ENCODE peak calls at places on chromosomes 2 and 18, in ten cellular contexts. N is left lung; H is AG09319; T is AG04450; W is RWPE1; K is GM12878; U is kidney; Z is CD4-positive, alpha-beta T cell; I is fibroblast of mammary gland; D is neural progenitor cell. R is an unnamed sample.

GRCh38 chr2:68569604-68570003 is 73.8 kb upstream of the PROKR1 start:
- DNase-seq in N (no peak), H (no peak), T (no peak), W (no peak), K (no peak), U (no peak), Z (no peak), I (peak), D (no peak), R (no peak)

GRCh38 chr18:62331581-62332436 is 6.7 kb downstream of the TNFRSF11A start:
- DNase-seq in N (no peak), H (no peak), T (peak), W (no peak), K (no peak), U (no peak), Z (no peak), I (no peak), D (no peak), R (no peak)

GRCh38 chr2:207937818-207938217 is 87.5 kb downstream of the PLEKHM3 start:
- DNase-seq in N (no peak), H (no peak), T (no peak), W (no peak), K (no peak), U (no peak), Z (no peak), I (no peak), D (no peak), R (no peak)

GRCh38 chr2:176001281-176001902 is 675 bp downstream of the LNPK start:
- DNase-seq in N (peak), H (no peak), T (no peak), W (peak), K (peak), U (peak), Z (peak), I (peak), D (peak), R (peak)

GRCh38 chr18:55585586-55586521 is 2.1 kb downstream of the TCF4 start:
- DNase-seq in N (no peak), H (no peak), T (no peak), W (no peak), K (no peak), U (no peak), Z (no peak), I (peak), D (peak), R (no peak)

GRCh38 chr18:67875057-67875456 is 358.5 kb upstream of the DSEL start:
- DNase-seq in N (no peak), H (no peak), T (no peak), W (no peak), K (no peak), U (no peak), Z (no peak), I (no peak), D (peak), R (peak)

GRCh38 chr2:28366496-28367282 is 26.0 kb upstream of the FOSL2 start:
- DNase-seq in N (no peak), H (no peak), T (no peak), W (no peak), K (no peak), U (no peak), Z (peak), I (no peak), D (no peak), R (no peak)

GRCh38 chr18:4074647-4075046 is 380.5 kb downstream of the DLGAP1 start:
- DNase-seq in N (no peak), H (no peak), T (no peak), W (peak), K (no peak), U (no peak), Z (no peak), I (peak), D (no peak), R (no peak)

GRCh38 chr2:52383541-52383940 is 1351.6 kb upstream of the NRXN1 start:
- DNase-seq in N (no peak), H (no peak), T (no peak), W (no peak), K (no peak), U (no peak), Z (no peak), I (no peak), D (no peak), R (no peak)

GRCh38 chr2:192004188-192004963 is 157.5 kb upstream of the CAVIN2 start:
- DNase-seq in N (no peak), H (no peak), T (no peak), W (no peak), K (peak), U (no peak), Z (no peak), I (no peak), D (no peak), R (no peak)

GRCh38 chr18:40356153-40356552 is 1598.9 kb upstream of the PIK3C3 start:
- DNase-seq in N (no peak), H (no peak), T (no peak), W (no peak), K (no peak), U (no peak), Z (no peak), I (no peak), D (no peak), R (no peak)

GRCh38 chr2:53490659-53491058 is 276.9 kb upstream of the CHAC2 start:
- DNase-seq in N (no peak), H (no peak), T (peak), W (no peak), K (no peak), U (no peak), Z (no peak), I (peak), D (no peak), R (no peak)

GRCh38 chr2:235551965-235552364 is 58.1 kb downstream of the AGAP1 start:
- DNase-seq in N (no peak), H (no peak), T (no peak), W (peak), K (no peak), U (peak), Z (no peak), I (peak), D (peak), R (peak)

GRCh38 chr2:234164499-234165409 is 114.3 kb downstream of the SPP2 start:
- DNase-seq in N (peak), H (no peak), T (no peak), W (no peak), K (peak), U (peak), Z (peak), I (no peak), D (no peak), R (no peak)

GRCh38 chr18:44821924-44822323 is 141.2 kb downstream of the SETBP1 start:
- DNase-seq in N (no peak), H (no peak), T (no peak), W (no peak), K (no peak), U (no peak), Z (no peak), I (no peak), D (no peak), R (no peak)

GRCh38 chr2:42105330-42106256 is 57.8 kb downstream of the PKDCC start:
- DNase-seq in N (no peak), H (no peak), T (no peak), W (no peak), K (peak), U (peak), Z (peak), I (no peak), D (no peak), R (no peak)

GRCh38 chr2:28674062-28674712 is 77.4 kb upstream of the PPP1CB start:
- DNase-seq in N (no peak), H (no peak), T (peak), W (no peak), K (no peak), U (no peak), Z (no peak), I (no peak), D (no peak), R (no peak)

GRCh38 chr2:215906458-215906857 is 106.9 kb downstream of the MREG start:
- DNase-seq in N (no peak), H (no peak), T (no peak), W (no peak), K (no peak), U (no peak), Z (no peak), I (no peak), D (no peak), R (no peak)

GRCh38 chr2:122078451-122078850 is 323.0 kb downstream of the TSN start:
- DNase-seq in N (no peak), H (no peak), T (no peak), W (no peak), K (no peak), U (no peak), Z (no peak), I (no peak), D (no peak), R (no peak)

GRCh38 chr2:196801986-196802385 is 2.5 kb upstream of the GTF3C3 start:
- DNase-seq in N (no peak), H (no peak), T (no peak), W (no peak), K (no peak), U (no peak), Z (no peak), I (peak), D (no peak), R (peak)

GRCh38 chr18:55407774-55408535 is 180.0 kb downstream of the TCF4 start:
- DNase-seq in N (no peak), H (no peak), T (no peak), W (no peak), K (no peak), U (no peak), Z (no peak), I (no peak), D (no peak), R (no peak)

GRCh38 chr2:188870289-188870688 is 103.9 kb upstream of the COL3A1 start:
- DNase-seq in N (no peak), H (peak), T (peak), W (no peak), K (no peak), U (no peak), Z (no peak), I (peak), D (no peak), R (peak)

GRCh38 chr2:223060201-223060825 is 8.3 kb downstream of the KCNE4 start:
- DNase-seq in N (no peak), H (no peak), T (no peak), W (no peak), K (no peak), U (no peak), Z (no peak), I (no peak), D (no peak), R (no peak)

GRCh38 chr18:35085450-35086032 is 44.3 kb downstream of the MAPRE2 start:
- DNase-seq in N (no peak), H (no peak), T (no peak), W (no peak), K (no peak), U (no peak), Z (no peak), I (no peak), D (no peak), R (no peak)

GRCh38 chr2:172021955-172022354 is 22.2 kb downstream of the METAP1D start:
- DNase-seq in N (no peak), H (peak), T (no peak), W (no peak), K (no peak), U (no peak), Z (no peak), I (peak), D (peak), R (peak)

GRCh38 chr2:231800493-231801091 is 14.3 kb downstream of the COPS7B start:
- DNase-seq in N (no peak), H (no peak), T (no peak), W (no peak), K (no peak), U (no peak), Z (peak), I (peak), D (peak), R (peak)

GRCh38 chr2:100603945-100604633 is 41.3 kb downstream of the PDCL3 start:
- DNase-seq in N (no peak), H (no peak), T (no peak), W (no peak), K (no peak), U (no peak), Z (no peak), I (peak), D (peak), R (no peak)

GRCh38 chr2:25341031-25341727 is 546 bp downstream of the DNMT3A start:
- DNase-seq in N (peak), H (no peak), T (no peak), W (no peak), K (no peak), U (peak), Z (no peak), I (no peak), D (no peak), R (no peak)

GRCh38 chr2:46335404-46335965 is 38.3 kb downstream of the EPAS1 start:
- DNase-seq in N (no peak), H (no peak), T (no peak), W (no peak), K (no peak), U (no peak), Z (no peak), I (peak), D (peak), R (peak)

GRCh38 chr2:27032495-27033252 is at the start of gene TMEM214:
- DNase-seq in N (peak), H (peak), T (peak), W (peak), K (peak), U (peak), Z (peak), I (peak), D (peak), R (peak)

GRCh38 chr2:170949415-170949814 is 20.4 kb downstream of the GORASP2 start:
- DNase-seq in N (no peak), H (no peak), T (no peak), W (no peak), K (no peak), U (no peak), Z (no peak), I (no peak), D (no peak), R (no peak)

GRCh38 chr2:157901325-157901724 is 25.2 kb upstream of the ACVR1 start:
- DNase-seq in N (no peak), H (no peak), T (no peak), W (no peak), K (no peak), U (no peak), Z (no peak), I (no peak), D (no peak), R (no peak)
- TF ChIP-seq CTCF in N (no peak), H (no peak), T (peak), W (no peak), K (no peak), U (no peak), Z (peak), I (peak), D (peak), R (no peak)

DNA sequence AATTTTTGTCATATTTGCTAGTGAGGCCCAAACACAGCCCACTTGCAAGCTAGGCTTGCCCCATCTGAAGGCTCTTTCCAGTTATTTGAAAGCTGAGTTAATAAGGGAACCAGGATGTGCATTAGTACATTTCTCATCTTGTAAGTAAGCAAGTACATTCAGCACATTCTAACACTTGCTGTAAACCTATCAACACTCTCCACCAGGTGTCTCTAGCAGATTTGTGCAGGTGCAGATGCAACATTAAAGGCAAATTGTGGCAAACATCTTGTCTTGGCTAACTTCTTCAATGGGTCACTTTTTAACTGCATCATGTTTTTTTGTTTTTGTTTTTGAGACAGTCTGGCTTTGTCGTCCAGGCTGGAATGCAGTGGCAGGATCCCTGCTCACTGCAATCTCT is 25.3 kb upstream of the MFSD6 start:
- DNase-seq in N (no peak), H (no peak), T (no peak), W (peak), K (peak), U (no peak), Z (no peak), I (peak), D (peak), R (peak)
- TF ChIP-seq CTCF in N (peak), H (peak), T (peak), W (peak), K (peak), U (peak), Z (peak), I (peak), D (peak), R (peak)

DNA sequence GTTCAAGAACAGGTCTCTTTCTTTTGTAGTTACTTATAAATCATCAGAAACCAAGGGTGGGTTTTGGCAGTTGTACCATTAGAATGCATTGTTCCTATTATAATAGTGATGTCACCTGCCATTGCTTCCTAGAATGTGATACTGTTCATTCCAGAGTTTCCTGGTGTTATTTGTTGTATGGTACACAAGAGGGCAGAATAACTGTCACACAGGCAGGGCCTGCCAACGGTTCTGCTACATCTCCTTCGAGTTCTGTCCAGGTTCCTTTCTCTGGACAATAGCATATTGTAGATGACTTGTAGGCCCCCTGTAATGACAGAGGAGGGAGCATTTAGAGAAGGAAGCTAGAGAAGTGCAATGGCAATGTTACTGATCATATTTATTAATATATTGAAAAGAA is 98.3 kb downstream of the KLHL14 start:
- DNase-seq in N (no peak), H (no peak), T (no peak), W (no peak), K (no peak), U (no peak), Z (no peak), I (peak), D (peak), R (peak)
- TF ChIP-seq CTCF in N (no peak), H (no peak), T (peak), W (no peak), K (no peak), U (peak), Z (no peak), I (peak), D (peak), R (peak)

DNA sequence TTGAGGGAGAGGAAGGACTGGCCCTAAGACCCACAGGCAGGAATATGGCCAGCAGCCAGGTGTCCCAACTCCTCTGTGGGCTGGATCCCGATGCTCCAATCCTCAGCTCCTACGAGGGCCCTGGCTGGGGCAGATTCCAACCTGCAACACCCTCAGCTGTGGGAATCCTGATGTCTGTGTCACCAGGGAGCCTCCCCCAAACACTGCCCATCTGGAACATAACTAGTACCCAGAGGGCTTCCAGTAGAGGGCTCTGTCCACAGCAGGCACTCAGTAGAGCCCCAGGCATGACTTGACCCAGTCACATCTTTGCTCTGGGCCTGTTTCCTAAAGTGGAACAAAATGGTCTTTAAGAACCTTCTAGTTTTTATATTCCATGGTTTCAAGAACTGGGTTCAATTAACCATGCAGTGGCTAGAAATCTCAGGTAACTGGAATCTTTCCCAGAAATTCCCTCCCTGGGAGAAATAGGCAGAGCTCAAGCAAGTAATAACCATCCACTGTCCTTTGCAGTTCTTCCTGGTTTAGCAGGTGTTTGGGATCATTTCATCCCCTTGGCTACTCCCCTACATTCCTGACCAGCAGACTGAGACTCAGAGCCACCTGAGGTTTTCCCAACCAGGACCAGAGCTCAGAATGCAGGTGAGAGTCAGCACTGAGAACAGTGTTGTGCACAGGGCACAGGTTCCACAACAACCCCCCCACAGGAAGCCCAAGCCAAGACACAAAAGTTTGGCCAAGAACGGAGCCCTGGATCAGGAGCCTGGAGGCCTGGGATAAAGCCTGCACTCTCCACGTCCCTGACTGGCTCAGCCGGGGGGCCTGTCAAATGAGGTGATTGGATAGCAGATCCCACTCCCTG is 20.8 kb upstream of the LOXHD1 start:
- DNase-seq in N (no peak), H (no peak), T (no peak), W (no peak), K (no peak), U (no peak), Z (no peak), I (peak), D (no peak), R (peak)
- TF ChIP-seq CTCF in N (no peak), H (peak), T (no peak), W (no peak), K (peak), U (no peak), Z (no peak), I (peak), D (peak), R (no peak)

DNA sequence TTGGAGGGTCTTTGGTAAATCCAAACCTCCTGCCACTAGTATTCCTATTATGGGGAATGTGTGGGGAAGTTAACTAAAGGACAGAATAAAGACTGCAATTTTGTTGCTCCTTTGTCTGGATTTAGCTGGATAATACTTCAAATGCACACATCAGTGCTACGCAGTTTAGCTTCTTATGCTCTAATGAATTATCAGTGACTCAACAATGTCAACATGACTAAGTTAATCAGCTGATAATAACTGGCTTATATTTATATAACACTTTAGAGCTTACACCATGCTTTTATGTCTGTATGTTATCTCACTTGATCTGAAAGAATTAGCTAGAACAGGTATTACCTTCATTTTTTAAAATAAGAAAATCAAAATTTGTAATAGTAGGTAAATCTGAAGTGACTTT is 28.0 kb upstream of the MFF start:
- DNase-seq in N (no peak), H (no peak), T (no peak), W (no peak), K (no peak), U (no peak), Z (no peak), I (no peak), D (no peak), R (no peak)
- TF ChIP-seq CTCF in N (no peak), H (no peak), T (no peak), W (no peak), K (no peak), U (no peak), Z (no peak), I (no peak), D (no peak), R (no peak)

DNA sequence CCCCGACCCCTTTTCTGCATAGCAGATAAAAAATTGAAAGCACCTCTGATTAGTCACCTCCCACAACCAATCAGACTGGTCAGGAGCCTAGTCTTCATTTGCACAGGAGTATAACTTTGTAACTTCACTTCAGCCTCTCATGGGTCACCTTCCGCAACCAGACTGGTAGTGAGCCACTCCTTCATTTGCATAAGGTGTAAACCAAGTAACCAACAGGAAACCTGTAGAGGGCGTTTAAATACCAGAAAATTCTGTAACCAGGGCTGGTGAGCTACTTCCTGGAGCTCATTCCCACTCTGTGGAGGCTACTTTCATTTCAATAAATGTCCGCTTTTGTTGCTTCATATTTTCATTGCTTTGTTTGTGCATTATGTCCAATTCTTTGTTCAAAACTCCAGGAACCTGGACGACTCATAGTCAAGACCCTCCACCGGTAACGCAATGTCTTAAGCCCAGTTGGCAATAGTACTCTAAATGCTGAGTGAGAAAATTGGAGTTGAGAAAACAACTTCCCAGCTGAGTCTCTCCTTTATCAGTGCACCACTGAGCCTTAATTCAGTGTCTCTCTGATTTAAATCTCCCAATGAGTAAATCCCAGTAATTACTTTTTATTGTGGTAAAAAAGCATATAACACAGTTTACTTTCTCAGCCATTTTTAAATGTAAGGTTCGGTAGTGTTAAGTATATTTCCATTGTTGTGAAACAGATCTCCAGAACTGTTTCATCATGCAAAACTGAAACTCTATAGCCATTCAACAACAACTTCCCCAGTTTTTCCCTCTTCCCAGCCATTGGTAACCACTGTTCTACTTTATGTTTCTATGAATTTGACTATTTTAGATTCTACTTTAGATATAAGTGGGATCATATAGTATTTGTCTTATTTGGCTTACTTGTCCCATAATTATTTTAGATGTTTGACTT is 392.7 kb upstream of the SLC8A1 start:
- DNase-seq in N (no peak), H (no peak), T (no peak), W (no peak), K (no peak), U (no peak), Z (no peak), I (peak), D (peak), R (peak)
- TF ChIP-seq CTCF in N (no peak), H (no peak), T (no peak), W (no peak), K (no peak), U (no peak), Z (no peak), I (peak), D (peak), R (peak)